ENCODE peak calls at places on chromosomes 4 and X, in nine cellular contexts. V is smooth muscle cell of the brain vasculature; S is MCF 10A; W is GM13976; A is BJ; R is T47D; M is stimulated activated CD8-positive, alpha-beta memory T cell treated with anti-CD3 and anti-CD28 coated beads, Interleukin-7, amount 100 ng/mL, for 4 hours; K is hypothalamus; L is D341Med. I is an unnamed sample.

GRCh38 chr4:59818656-59819055 is 1381.5 kb upstream of the ADGRL3 start:
- DNase-seq in V (no peak), L (no peak), W (peak), M (no peak), A (no peak), R (peak), K (no peak), S (peak), I (no peak)

GRCh38 chr4:38759077-38759789 is 23.6 kb downstream of the TLR10 start:
- DNase-seq in V (peak), W (peak), K (peak), R (peak), M (peak), S (peak), L (peak), A (no peak), I (no peak)

GRCh38 chrX:16839224-16839851 is 30.8 kb downstream of the RBBP7 start:
- DNase-seq in K (no peak), W (no peak), R (no peak), L (peak), V (no peak), M (no peak), S (no peak), A (no peak), I (no peak)

GRCh38 chr4:96448315-96448872 is 608.5 kb downstream of the PDHA2 start:
- DNase-seq in W (no peak), M (no peak), S (no peak), K (no peak), A (no peak), V (no peak), L (no peak), R (no peak), I (no peak)

GRCh38 chr4:52890401-52890791 is 28.3 kb downstream of the RASL11B start:
- DNase-seq in K (no peak), M (no peak), S (no peak), V (no peak), A (no peak), W (no peak), R (no peak), L (no peak), I (no peak)

GRCh38 chr4:185470503-185471195 is 884 bp downstream of the CCDC110 start:
- DNase-seq in L (no peak), S (no peak), R (peak), M (peak), W (peak), A (no peak), K (peak), V (no peak), I (peak)

GRCh38 chr4:21811576-21811975 is 137.0 kb downstream of the KCNIP4 start:
- DNase-seq in V (no peak), M (no peak), S (no peak), A (peak), R (no peak), L (no peak), W (no peak), K (no peak), I (no peak)

GRCh38 chr4:31192372-31192771 is 472.2 kb downstream of the PCDH7 start:
- DNase-seq in L (no peak), W (no peak), A (no peak), K (no peak), M (no peak), S (no peak), V (no peak), R (no peak), I (no peak)

GRCh38 chr4:87005690-87006461 is 71.1 kb downstream of the AFF1 start:
- DNase-seq in V (no peak), W (peak), S (no peak), R (no peak), A (no peak), K (no peak), M (no peak), L (no peak), I (no peak)

GRCh38 chr4:71009091-71009490 is 15.6 kb downstream of the DCK start:
- DNase-seq in V (no peak), L (no peak), A (no peak), M (no peak), W (no peak), K (no peak), S (no peak), R (no peak), I (no peak)

GRCh38 chrX:43702660-43703059 is 46.6 kb downstream of the MAOA start:
- DNase-seq in V (no peak), M (no peak), W (no peak), L (no peak), R (no peak), S (no peak), A (no peak), K (no peak), I (no peak)

GRCh38 chr4:176044589-176044951 is 21.1 kb upstream of the WDR17 start:
- DNase-seq in M (no peak), W (no peak), A (no peak), K (peak), S (no peak), V (no peak), R (no peak), L (no peak), I (no peak)

GRCh38 chrX:112832481-112833095 is 8.0 kb downstream of the AMOT start:
- DNase-seq in A (no peak), W (no peak), V (no peak), S (peak), L (no peak), K (no peak), M (no peak), R (peak), I (no peak)

GRCh38 chr4:127732623-127733199 is 2.5 kb downstream of the SLC25A31 start:
- DNase-seq in V (no peak), M (no peak), A (no peak), L (peak), S (peak), R (peak), K (no peak), W (peak), I (no peak)

GRCh38 chr4:67575232-67575888 is 16.8 kb downstream of the STAP1 start:
- DNase-seq in K (no peak), W (peak), A (no peak), M (no peak), L (no peak), R (no peak), V (no peak), S (no peak), I (no peak)

GRCh38 chr4:138952405-138952804 is 63.2 kb upstream of the NOCT start:
- DNase-seq in M (no peak), S (peak), W (no peak), R (no peak), V (no peak), L (no peak), K (no peak), A (no peak), I (no peak)

GRCh38 chrX:4622768-4623167 is 909.3 kb upstream of the PRKX start:
- DNase-seq in K (no peak), A (no peak), V (no peak), S (no peak), R (peak), W (no peak), M (no peak), L (no peak), I (no peak)

GRCh38 chrX:71103110-71103983 is 3.2 kb downstream of the CXorf65 start:
- DNase-seq in K (no peak), R (no peak), L (no peak), W (peak), M (no peak), V (no peak), A (no peak), S (no peak), I (no peak)

GRCh38 chr4:148170408-148171385 is 271.5 kb downstream of the NR3C2 start:
- DNase-seq in K (no peak), W (no peak), M (no peak), A (no peak), S (no peak), V (no peak), R (no peak), L (no peak), I (no peak)

GRCh38 chr4:180542445-180543100 is 1700.6 kb upstream of the TENM3 start:
- DNase-seq in W (no peak), R (peak), S (peak), K (no peak), M (no peak), L (no peak), V (no peak), A (no peak), I (no peak)

GRCh38 chr4:7170012-7170411 is 22.3 kb upstream of the SORCS2 start:
- DNase-seq in A (no peak), R (no peak), K (no peak), V (no peak), W (no peak), M (no peak), S (no peak), L (no peak), I (no peak)

GRCh38 chr4:85637778-85638177 is 162.8 kb downstream of the ARHGAP24 start:
- DNase-seq in M (no peak), L (no peak), A (no peak), R (no peak), W (no peak), K (no peak), S (no peak), V (no peak), I (no peak)

GRCh38 chr4:26204911-26205368 is 115.9 kb upstream of the RBPJ start:
- DNase-seq in W (no peak), M (no peak), S (peak), V (no peak), A (no peak), L (no peak), K (no peak), R (no peak), I (no peak)

GRCh38 chr4:33071552-33071951 is 2351.4 kb downstream of the PCDH7 start:
- DNase-seq in R (no peak), L (no peak), V (no peak), K (no peak), A (no peak), W (no peak), S (no peak), M (no peak), I (no peak)

GRCh38 chr4:186021461-186022167 is 47.3 kb upstream of the TLR3 start:
- DNase-seq in L (peak), A (no peak), M (no peak), W (peak), V (no peak), K (no peak), R (peak), S (peak), I (no peak)

GRCh38 chrX:54530358-54530900 is 410 bp downstream of the GNL3L start:
- DNase-seq in V (no peak), M (no peak), A (no peak), K (no peak), W (no peak), S (no peak), L (no peak), R (no peak), I (no peak)

GRCh38 chrX:37781808-37782207 is 1.9 kb downstream of the CYBB start:
- DNase-seq in R (no peak), V (no peak), A (no peak), K (no peak), W (no peak), S (no peak), M (no peak), L (no peak), I (no peak)

GRCh38 chrX:137031517-137032377 is 2.0 kb downstream of the GPR101 start:
- DNase-seq in V (no peak), S (peak), A (no peak), K (no peak), W (peak), L (peak), R (no peak), M (no peak), I (no peak)

GRCh38 chr4:21628116-21628515 is 320.5 kb downstream of the KCNIP4 start:
- DNase-seq in L (no peak), V (no peak), A (no peak), R (no peak), M (no peak), W (no peak), S (no peak), K (no peak), I (no peak)

GRCh38 chr4:184282251-184282713 is 64.6 kb upstream of the ENPP6 start:
- DNase-seq in K (no peak), A (no peak), R (peak), S (peak), M (no peak), L (no peak), V (no peak), W (peak), I (peak)

GRCh38 chrX:54923376-54923775 is 2.8 kb downstream of the TRO start:
- DNase-seq in L (no peak), M (no peak), K (no peak), A (no peak), S (no peak), V (no peak), R (no peak), W (no peak), I (no peak)

GRCh38 chrX:30653415-30654131 is at the start of gene GK:
- DNase-seq in W (peak), A (no peak), R (peak), M (no peak), L (peak), V (no peak), S (peak), K (peak), I (peak)

GRCh38 chr4:157045507-157046127 is 30.3 kb upstream of the GLRB start:
- DNase-seq in K (no peak), M (no peak), A (peak), V (peak), L (peak), R (peak), S (peak), W (peak), I (no peak)